ENCODE peak calls at places on chromosomes 1 and 21, in four cellular contexts. N is GM06990, Z is H7, Y is HS-5. F is an unnamed sample.

GRCh38 chr1:4176841-4177240 is 276.8 kb upstream of the C1orf174 start:
- DNase-seq in Z (peak), Y (no peak), N (no peak), F (no peak)

GRCh38 chr1:117341123-117341522 is 26.1 kb upstream of the MAN1A2 start:
- DNase-seq in N (no peak), Z (no peak), Y (no peak), F (no peak)

GRCh38 chr21:33584455-33584854 is 4.0 kb downstream of the DONSON start:
- DNase-seq in Z (no peak), N (no peak), Y (no peak), F (no peak)

GRCh38 chr1:2237773-2238172 is 9.7 kb downstream of the SKI start:
- DNase-seq in Z (peak), Y (no peak), N (no peak), F (no peak)

GRCh38 chr21:45339430-45340405 is 52.0 kb upstream of the POFUT2 start:
- DNase-seq in N (no peak), Z (no peak), Y (no peak), F (no peak)

GRCh38 chr1:37865348-37866119 is 6.1 kb upstream of the MTF1 start:
- DNase-seq in Z (no peak), Y (peak), N (no peak), F (no peak)

GRCh38 chr21:44378646-44379581 is 25.5 kb downstream of the TRPM2 start:
- DNase-seq in N (no peak), Z (peak), Y (no peak), F (no peak)

GRCh38 chr1:76269175-76269574 is 194.6 kb downstream of the ST6GALNAC3 start:
- DNase-seq in N (no peak), Y (peak), Z (no peak), F (no peak)

GRCh38 chr21:30480145-30480544 is at the start of gene KRTAP19-1:
- DNase-seq in Y (no peak), N (no peak), Z (no peak), F (no peak)

GRCh38 chr1:22075718-22076117 is 23.2 kb downstream of the CDC42 start:
- DNase-seq in N (no peak), Y (no peak), Z (no peak), F (no peak)

GRCh38 chr1:50610563-50610962 is 187.3 kb upstream of the DMRTA2 start:
- DNase-seq in N (no peak), Z (no peak), Y (no peak), F (no peak)